ENCODE peak calls at places on chromosomes 6 and 20, in six cellular contexts. B is fibroblast of pulmonary artery, E is KG1, O is Right ventricle myocardium inferior, J is cardiac septum, Z is osteocyte. Y is an unnamed sample.

GRCh38 chr6:3724451-3725144 is 26.9 kb downstream of the PXDC1 start:
- DNase-seq in Z (no peak), E (no peak), B (peak; percentile 20), J (no peak), O (no peak), Y (no peak)

GRCh38 chr6:111276736-111277135 is 189.4 kb downstream of the SLC16A10 start:
- DNase-seq in E (no peak), Z (no peak), B (no peak), J (no peak), O (no peak), Y (no peak)

GRCh38 chr6:161922631-161923119 is 648.8 kb upstream of the AGPAT4 start:
- DNase-seq in Z (no peak), O (no peak), B (peak; percentile 47), J (no peak), E (no peak), Y (no peak)

GRCh38 chr6:154938245-154938583 is 56.9 kb upstream of the TIAM2 start:
- DNase-seq in Z (no peak), O (no peak), J (no peak), B (no peak), E (no peak), Y (no peak)

GRCh38 chr6:44049989-44050871 is 77.0 kb downstream of the MRPL14 start:
- DNase-seq in B (peak; percentile 17), J (peak; percentile 56), E (no peak), O (peak; percentile 11), Z (no peak), Y (no peak)

GRCh38 chr6:63663147-63663877 is 27.7 kb downstream of the PHF3 start:
- DNase-seq in B (peak; percentile 82), E (no peak), O (no peak), Z (no peak), J (no peak), Y (no peak)

GRCh38 chr20:58715709-58716475 is 23.3 kb downstream of the NPEPL1 start:
- DNase-seq in E (no peak), O (no peak), Z (peak; percentile 81), B (no peak), J (peak; percentile 67), Y (peak; percentile 7)

GRCh38 chr6:168042426-168043192 is 36.4 kb downstream of the FRMD1 start:
- DNase-seq in E (no peak), O (peak; percentile 37), Z (no peak), B (no peak), J (peak; percentile 60), Y (no peak)

GRCh38 chr6:119333707-119334295 is 15.8 kb downstream of the MAN1A1 start:
- DNase-seq in J (no peak), O (no peak), B (no peak), Z (no peak), E (no peak), Y (no peak)

GRCh38 chr20:944148-944547 is 28.0 kb upstream of the ANGPT4 start:
- DNase-seq in B (no peak), Z (no peak), J (no peak), O (no peak), E (no peak), Y (no peak)

GRCh38 chr6:45301348-45302142 is 26.6 kb upstream of the RUNX2 start:
- DNase-seq in B (no peak), E (no peak), J (no peak), Z (no peak), O (no peak), Y (no peak)

GRCh38 chr20:50279988-50280850 is 89.6 kb downstream of the CEBPB start:
- DNase-seq in E (no peak), J (no peak), O (no peak), B (no peak), Z (no peak), Y (no peak)

GRCh38 chr6:80467408-80467807 is 360.9 kb downstream of the BCKDHB start:
- DNase-seq in E (no peak), J (no peak), B (no peak), Z (no peak), O (no peak), Y (no peak)

GRCh38 chr20:36467076-36467999 is 74.0 kb upstream of the MYL9 start:
- DNase-seq in J (no peak), B (no peak), Z (no peak), O (peak; percentile 80), E (no peak), Y (no peak)

GRCh38 chr6:12709116-12709515 is 7.5 kb upstream of the PHACTR1 start:
- DNase-seq in E (no peak), B (peak; percentile 31), Z (no peak), O (no peak), J (no peak), Y (no peak)

GRCh38 chr6:82337688-82338257 is 25.8 kb upstream of the TPBG start:
- DNase-seq in Z (no peak), O (no peak), J (no peak), B (no peak), E (no peak), Y (no peak)

GRCh38 chr6:33798343-33798848 is 5.4 kb downstream of the MLN start:
- DNase-seq in Z (no peak), E (no peak), O (no peak), J (no peak), B (no peak), Y (no peak)

GRCh38 chr6:89251170-89251569 is 34.0 kb upstream of the GABRR1 start:
- DNase-seq in O (no peak), B (peak; percentile 53), Z (no peak), E (no peak), J (no peak), Y (no peak)

GRCh38 chr6:37709932-37710565 is 12.4 kb upstream of the MDGA1 start:
- DNase-seq in E (no peak), B (no peak), O (no peak), J (no peak), Z (no peak), Y (no peak)

GRCh38 chr6:104591573-104592334 is 268.0 kb downstream of the HACE1 start:
- DNase-seq in Z (no peak), B (peak; percentile 72), J (no peak), O (no peak), E (no peak), Y (no peak)

GRCh38 chr6:10855233-10855632 is 16.9 kb upstream of the MAK start:
- DNase-seq in E (no peak), B (no peak), J (no peak), Z (no peak), O (no peak), Y (no peak)

GRCh38 chr20:15619816-15620215 is 953.4 kb downstream of the KIF16B start:
- DNase-seq in J (no peak), B (no peak), O (no peak), Z (no peak), E (no peak), Y (no peak)

GRCh38 chr6:114040871-114041270 is 69.9 kb upstream of the HDAC2 start:
- DNase-seq in E (no peak), O (no peak), B (peak; percentile 39), Z (no peak), J (no peak), Y (no peak)

GRCh38 chr6:138576303-138576702 is 77.0 kb upstream of the NHSL1 start:
- DNase-seq in B (no peak), O (no peak), J (no peak), Z (no peak), E (no peak), Y (no peak)

GRCh38 chr6:17015551-17016381 is 86.1 kb upstream of the STMND1 start:
- DNase-seq in O (peak; percentile 63), Z (no peak), J (no peak), E (no peak), B (peak; percentile 39), Y (peak; percentile 18)

GRCh38 chr6:105926318-105926717 is 159.8 kb upstream of the PRDM1 start:
- DNase-seq in B (no peak), J (no peak), Z (no peak), E (no peak), O (no peak), Y (no peak)